ENCODE peak calls at places on chromosome 19, in seven cellular contexts. One of them, this sample, is unnamed. For H3K4me1, the result is how much of the 10 kb centered on the place peaks cover.

GRCh38 chr19:42497492-42498226 is 30.6 kb downstream of the CEACAM1 start:
- DNase-seq in tibial nerve: no peak
- DNase-seq in heart left ventricle: no peak
- DNase-seq in astrocyte: no peak
- DNase-seq in psoas muscle: no peak
- DNase-seq in cardiac muscle cell: no peak
- DNase-seq in thoracic aorta: no peak
- DNase-seq in this sample: no peak

GRCh38 chr19:32373614-32374295 is 28.3 kb downstream of the ZNF507 start:
- DNase-seq in cardiac muscle cell: peak
- DNase-seq in psoas muscle: no peak
- DNase-seq in astrocyte: peak
- DNase-seq in heart left ventricle: no peak
- DNase-seq in tibial nerve: no peak
- DNase-seq in thoracic aorta: peak
- DNase-seq in this sample: peak

GRCh38 chr19:28990522-28990921 is 222.4 kb downstream of the UQCRFS1 start:
- DNase-seq in cardiac muscle cell: no peak
- DNase-seq in astrocyte: no peak
- DNase-seq in thoracic aorta: no peak
- DNase-seq in tibial nerve: no peak
- DNase-seq in heart left ventricle: no peak
- DNase-seq in psoas muscle: no peak
- DNase-seq in this sample: no peak

GRCh38 chr19:54674021-54674617 is 11.3 kb downstream of the LILRB4 start:
- DNase-seq in heart left ventricle: no peak
- DNase-seq in psoas muscle: no peak
- DNase-seq in thoracic aorta: no peak
- DNase-seq in tibial nerve: no peak
- DNase-seq in cardiac muscle cell: peak
- DNase-seq in astrocyte: no peak
- DNase-seq in this sample: no peak

GRCh38 chr19:30083701-30084156 is 141.7 kb downstream of the URI1 start:
- DNase-seq in cardiac muscle cell: no peak
- DNase-seq in thoracic aorta: no peak
- DNase-seq in psoas muscle: peak
- DNase-seq in tibial nerve: no peak
- DNase-seq in heart left ventricle: no peak
- DNase-seq in astrocyte: no peak
- DNase-seq in this sample: no peak

GRCh38 chr19:8396563-8397203 is 6.5 kb downstream of the RAB11B start:
- DNase-seq in tibial nerve: peak
- DNase-seq in astrocyte: peak
- DNase-seq in psoas muscle: peak
- DNase-seq in cardiac muscle cell: peak
- DNase-seq in thoracic aorta: no peak
- DNase-seq in heart left ventricle: peak
- DNase-seq in this sample: no peak

GRCh38 chr19:33731886-33732285 is 64.8 kb upstream of the KCTD15 start:
- DNase-seq in cardiac muscle cell: no peak
- DNase-seq in heart left ventricle: no peak
- DNase-seq in astrocyte: no peak
- DNase-seq in psoas muscle: no peak
- DNase-seq in tibial nerve: no peak
- DNase-seq in thoracic aorta: no peak
- DNase-seq in this sample: no peak

GRCh38 chr19:720691-721160 is 12.0 kb downstream of the PALM start:
- DNase-seq in cardiac muscle cell: no peak
- DNase-seq in astrocyte: no peak
- DNase-seq in psoas muscle: no peak
- DNase-seq in heart left ventricle: no peak
- DNase-seq in thoracic aorta: no peak
- DNase-seq in tibial nerve: no peak
- DNase-seq in this sample: no peak

GRCh38 chr19:32570081-32570785 is 10.8 kb upstream of the PDCD5 start:
- DNase-seq in thoracic aorta: no peak
- DNase-seq in cardiac muscle cell: peak
- DNase-seq in heart left ventricle: no peak
- DNase-seq in astrocyte: peak
- DNase-seq in psoas muscle: peak
- DNase-seq in tibial nerve: peak
- DNase-seq in this sample: no peak

GRCh38 chr19:33660426-33661160 is 38.8 kb downstream of the CHST8 start:
- DNase-seq in tibial nerve: no peak
- DNase-seq in thoracic aorta: no peak
- DNase-seq in astrocyte: no peak
- DNase-seq in psoas muscle: no peak
- DNase-seq in heart left ventricle: no peak
- DNase-seq in cardiac muscle cell: no peak
- DNase-seq in this sample: no peak

GRCh38 chr19:10800488-10800887 is 35.5 kb downstream of the TMED1 start:
- DNase-seq in thoracic aorta: no peak
- DNase-seq in cardiac muscle cell: peak
- DNase-seq in tibial nerve: no peak
- DNase-seq in astrocyte: no peak
- DNase-seq in heart left ventricle: peak
- DNase-seq in psoas muscle: no peak
- DNase-seq in this sample: no peak

GRCh38 chr19:55241935-55242464 is 13.4 kb upstream of the TMEM86B start:
- DNase-seq in thoracic aorta: no peak
- DNase-seq in psoas muscle: no peak
- DNase-seq in cardiac muscle cell: no peak
- DNase-seq in astrocyte: no peak
- DNase-seq in tibial nerve: no peak
- DNase-seq in heart left ventricle: no peak
- DNase-seq in this sample: no peak

GRCh38 chr19:522726-523125 is 8.8 kb upstream of the CDC34 start:
- DNase-seq in tibial nerve: no peak
- DNase-seq in psoas muscle: no peak
- DNase-seq in cardiac muscle cell: no peak
- DNase-seq in astrocyte: no peak
- DNase-seq in heart left ventricle: no peak
- DNase-seq in thoracic aorta: no peak
- DNase-seq in this sample: no peak

GRCh38 chr19:35084078-35084762 is 31.4 kb upstream of the FXYD3 start:
- DNase-seq in thoracic aorta: no peak
- DNase-seq in tibial nerve: no peak
- DNase-seq in astrocyte: no peak
- DNase-seq in heart left ventricle: no peak
- DNase-seq in psoas muscle: no peak
- DNase-seq in cardiac muscle cell: no peak
- DNase-seq in this sample: no peak

GRCh38 chr19:35087393-35087792 is 28.2 kb upstream of the FXYD3 start:
- DNase-seq in tibial nerve: no peak
- DNase-seq in astrocyte: no peak
- DNase-seq in cardiac muscle cell: no peak
- DNase-seq in heart left ventricle: no peak
- DNase-seq in thoracic aorta: no peak
- DNase-seq in psoas muscle: no peak
- DNase-seq in this sample: no peak

GRCh38 chr19:35085947-35086346 is 29.7 kb upstream of the FXYD3 start:
- DNase-seq in cardiac muscle cell: no peak
- DNase-seq in heart left ventricle: no peak
- DNase-seq in tibial nerve: no peak
- DNase-seq in astrocyte: no peak
- DNase-seq in psoas muscle: no peak
- DNase-seq in thoracic aorta: no peak
- DNase-seq in this sample: no peak

GRCh38 chr19:35088514-35088913 is 27.1 kb upstream of the FXYD3 start:
- DNase-seq in tibial nerve: no peak
- DNase-seq in thoracic aorta: no peak
- DNase-seq in heart left ventricle: no peak
- DNase-seq in cardiac muscle cell: peak
- DNase-seq in psoas muscle: no peak
- DNase-seq in astrocyte: peak
- DNase-seq in this sample: no peak

DNA sequence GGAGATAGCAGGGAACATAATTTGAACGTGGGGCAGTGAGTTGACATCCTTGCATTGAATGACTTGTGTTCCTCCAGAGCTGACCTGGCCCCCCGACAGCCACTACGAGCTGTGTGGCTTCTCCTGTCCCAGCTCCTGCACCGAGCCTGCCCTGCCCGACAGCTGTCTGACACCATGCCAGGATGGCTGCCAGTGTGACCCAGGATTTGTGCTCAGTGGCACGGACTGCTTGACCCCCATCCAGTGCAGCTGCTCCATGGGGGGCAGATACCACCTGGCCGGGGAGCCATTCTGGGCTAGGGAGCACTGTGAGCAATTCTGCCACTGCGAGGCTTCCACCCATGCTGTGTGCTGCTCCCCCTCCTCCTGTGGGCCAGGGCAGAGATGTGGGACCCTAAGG is 29.2 kb upstream of the FXYD3 start:
- DNase-seq in cardiac muscle cell: no peak
- DNase-seq in heart left ventricle: no peak
- DNase-seq in tibial nerve: no peak
- DNase-seq in thoracic aorta: no peak
- DNase-seq in psoas muscle: peak
- DNase-seq in astrocyte: no peak
- DNase-seq in this sample: no peak
- TF ChIP-seq CTCF in cardiac muscle cell: no peak
- TF ChIP-seq CTCF in heart left ventricle: no peak
- TF ChIP-seq CTCF in tibial nerve: no peak
- TF ChIP-seq CTCF in thoracic aorta: no peak
- TF ChIP-seq CTCF in psoas muscle: no peak
- TF ChIP-seq CTCF in astrocyte: no peak
- TF ChIP-seq CTCF in this sample: no peak

DNA sequence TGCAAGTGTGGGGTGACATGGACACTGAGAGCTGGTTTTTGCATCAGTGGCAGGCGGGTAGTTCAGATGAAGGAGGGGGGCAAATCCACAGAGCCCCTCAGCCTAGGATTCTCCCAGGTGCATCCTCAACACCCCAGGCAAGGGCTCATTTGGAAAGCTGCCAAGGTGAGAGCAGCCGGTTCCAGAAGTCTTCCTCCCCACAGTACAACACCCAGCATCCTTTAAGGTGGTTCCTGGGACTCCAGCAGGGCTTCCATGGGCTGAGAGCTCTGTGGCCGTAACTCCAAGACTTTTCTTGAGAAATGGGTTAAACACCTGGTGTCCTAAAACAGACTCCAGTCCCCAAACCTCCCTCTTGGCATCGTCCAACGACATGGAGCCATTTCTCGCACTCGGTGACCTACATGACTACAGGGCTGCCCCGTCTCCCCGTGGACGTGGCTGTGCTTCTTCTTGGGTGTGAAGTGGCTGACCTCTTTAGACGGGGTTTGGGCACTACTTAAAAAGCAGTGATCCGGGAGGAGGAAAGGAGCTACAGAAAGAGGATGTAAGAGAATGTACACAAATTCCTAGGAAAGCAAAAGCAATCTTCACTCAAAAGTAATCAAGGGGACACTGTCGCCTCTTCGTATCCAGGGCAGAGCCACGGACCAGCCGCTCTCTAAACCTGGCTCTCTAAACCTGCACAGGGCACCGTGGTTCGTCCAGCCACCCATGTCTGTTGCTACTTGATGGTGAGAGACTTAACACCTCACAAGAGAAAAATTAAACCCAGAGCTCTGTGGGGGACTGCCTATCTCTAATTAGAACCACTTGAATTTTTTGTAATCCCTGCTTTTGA is 25.5 kb downstream of the RANBP3 start:
- DNase-seq in thoracic aorta: no peak
- DNase-seq in psoas muscle: no peak
- DNase-seq in astrocyte: no peak
- DNase-seq in cardiac muscle cell: no peak
- DNase-seq in tibial nerve: no peak
- DNase-seq in heart left ventricle: no peak
- DNase-seq in this sample: no peak
- H3K4me1 ChIP-seq in thoracic aorta: half or more
- H3K4me1 ChIP-seq in psoas muscle: half or more
- H3K4me1 ChIP-seq in astrocyte: under half
- H3K4me1 ChIP-seq in cardiac muscle cell: half or more
- H3K4me1 ChIP-seq in tibial nerve: half or more
- H3K4me1 ChIP-seq in heart left ventricle: half or more
- H3K4me1 ChIP-seq in this sample: half or more

GRCh38 chr19:14615628-14616027 is 32.7 kb downstream of the CLEC17A start:
- DNase-seq in astrocyte: no peak
- DNase-seq in thoracic aorta: no peak
- DNase-seq in heart left ventricle: no peak
- DNase-seq in psoas muscle: no peak
- DNase-seq in tibial nerve: no peak
- DNase-seq in cardiac muscle cell: no peak
- DNase-seq in this sample: no peak
- H3K4me3 ChIP-seq in astrocyte: no peak
- H3K4me3 ChIP-seq in thoracic aorta: no peak
- H3K4me3 ChIP-seq in heart left ventricle: no peak
- H3K4me3 ChIP-seq in psoas muscle: no peak
- H3K4me3 ChIP-seq in tibial nerve: no peak
- H3K4me3 ChIP-seq in cardiac muscle cell: no peak
- H3K4me3 ChIP-seq in this sample: no peak

GRCh38 chr19:39037194-39037593 is 4.8 kb upstream of the FBXO27 start:
- DNase-seq in cardiac muscle cell: no peak
- DNase-seq in thoracic aorta: no peak
- DNase-seq in psoas muscle: no peak
- DNase-seq in tibial nerve: no peak
- DNase-seq in heart left ventricle: no peak
- DNase-seq in astrocyte: no peak
- DNase-seq in this sample: no peak

GRCh38 chr19:39032164-39032918 is at the start of gene FBXO27:
- DNase-seq in cardiac muscle cell: peak
- DNase-seq in astrocyte: no peak
- DNase-seq in thoracic aorta: no peak
- DNase-seq in heart left ventricle: peak
- DNase-seq in tibial nerve: no peak
- DNase-seq in psoas muscle: no peak
- DNase-seq in this sample: no peak

GRCh38 chr19:39038098-39038497 is 5.7 kb upstream of the FBXO27 start:
- DNase-seq in heart left ventricle: no peak
- DNase-seq in tibial nerve: no peak
- DNase-seq in cardiac muscle cell: peak
- DNase-seq in thoracic aorta: no peak
- DNase-seq in psoas muscle: no peak
- DNase-seq in astrocyte: no peak
- DNase-seq in this sample: no peak
- TF ChIP-seq CTCF in heart left ventricle: no peak
- TF ChIP-seq CTCF in tibial nerve: no peak
- TF ChIP-seq CTCF in cardiac muscle cell: peak
- TF ChIP-seq CTCF in thoracic aorta: no peak
- TF ChIP-seq CTCF in psoas muscle: no peak
- TF ChIP-seq CTCF in astrocyte: no peak
- TF ChIP-seq CTCF in this sample: no peak

DNA sequence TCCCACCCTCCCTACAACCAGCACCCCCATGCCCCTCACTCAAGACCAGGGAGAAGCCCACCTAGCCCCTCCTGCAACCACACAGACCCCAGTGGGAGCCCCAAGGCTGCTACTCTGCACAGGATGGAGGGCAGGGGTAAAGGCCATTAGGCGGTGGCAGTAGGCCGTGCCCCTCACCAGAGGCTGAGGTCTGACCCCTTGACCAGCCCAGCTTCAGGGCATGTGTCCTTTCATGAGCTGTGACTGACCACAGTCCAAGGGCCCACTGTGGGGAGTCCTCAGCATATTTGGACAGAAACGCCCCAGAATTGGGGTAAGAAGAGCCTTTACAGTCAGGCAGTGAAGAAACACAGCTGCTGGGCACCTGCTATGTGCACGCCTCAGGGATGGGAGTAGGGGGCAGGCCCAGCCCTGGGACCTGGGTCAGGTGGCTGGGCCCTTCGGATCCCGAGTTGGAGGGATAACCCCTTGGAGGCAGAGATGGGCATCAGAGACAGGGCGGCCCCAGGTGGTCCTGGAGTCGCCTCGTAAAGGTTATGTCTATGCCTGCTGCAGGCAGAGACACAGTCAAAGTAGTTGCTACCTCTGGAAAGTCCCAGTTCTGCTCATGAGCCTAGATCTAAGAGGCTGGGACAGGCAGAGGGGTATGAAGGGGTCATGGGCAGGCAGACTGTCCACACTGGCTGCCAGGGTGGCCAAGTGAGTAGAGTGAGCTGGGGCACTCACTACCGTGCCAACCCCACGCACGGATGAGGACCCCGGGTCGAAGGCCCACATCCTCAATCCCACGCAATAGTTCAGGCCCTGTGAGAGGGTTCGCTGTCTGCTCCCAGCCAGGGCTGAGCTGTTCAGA is 1.5 kb upstream of the RPS5 start:
- DNase-seq in psoas muscle: peak
- DNase-seq in heart left ventricle: peak
- DNase-seq in tibial nerve: no peak
- DNase-seq in thoracic aorta: no peak
- DNase-seq in cardiac muscle cell: no peak
- DNase-seq in astrocyte: no peak
- DNase-seq in this sample: no peak
- H3K4me1 ChIP-seq in psoas muscle: under half
- H3K4me1 ChIP-seq in heart left ventricle: under half
- H3K4me1 ChIP-seq in tibial nerve: under half
- H3K4me1 ChIP-seq in thoracic aorta: under half
- H3K4me1 ChIP-seq in cardiac muscle cell: under half
- H3K4me1 ChIP-seq in astrocyte: under half
- H3K4me1 ChIP-seq in this sample: under half